ENCODE peak calls at places on chromosomes 4 and X, in four cellular contexts. Q, V, C and I are unnamed samples.

GRCh38 chrX:17553451-17553850 is 178.5 kb downstream of the NHS start:
- DNase-seq in V (no peak), C (no peak), Q (no peak), I (no peak)

GRCh38 chr4:82437285-82438005 is 7.1 kb downstream of the ENOPH1 start:
- DNase-seq in Q (no peak), C (no peak), V (no peak), I (peak)

GRCh38 chr4:137375111-137375850 is 157.0 kb downstream of the PCDH18 start:
- DNase-seq in Q (no peak), V (no peak), C (no peak), I (no peak)

GRCh38 chrX:97308161-97308560 is 424.5 kb downstream of the RPA4 start:
- DNase-seq in V (no peak), Q (no peak), C (no peak), I (no peak)

GRCh38 chrX:19772759-19773623 is 114.4 kb downstream of the SH3KBP1 start:
- DNase-seq in C (no peak), Q (no peak), V (no peak), I (no peak)

GRCh38 chrX:48800574-48801280 is 1.1 kb upstream of the HDAC6 start:
- DNase-seq in C (peak), Q (no peak), V (no peak), I (no peak)

GRCh38 chr4:37639551-37640293 is 46.5 kb downstream of the RELL1 start:
- DNase-seq in C (no peak), V (no peak), Q (no peak), I (no peak)

GRCh38 chrX:17527135-17527701 is 152.2 kb downstream of the NHS start:
- DNase-seq in Q (no peak), C (no peak), V (no peak), I (no peak)

GRCh38 chr4:123838426-123838825 is 441.8 kb downstream of the SPRY1 start:
- DNase-seq in Q (no peak), C (no peak), V (no peak), I (no peak)

GRCh38 chr4:78517050-78517652 is 34.4 kb upstream of the ANXA3 start:
- DNase-seq in Q (no peak), C (peak), V (peak), I (peak)

GRCh38 chr4:114318309-114318708 is 280.3 kb upstream of the UGT8 start:
- DNase-seq in Q (no peak), C (no peak), V (peak), I (no peak)

GRCh38 chrX:54811301-54811885 is 3.8 kb downstream of the MAGED2 start:
- DNase-seq in V (no peak), C (no peak), Q (no peak), I (no peak)

GRCh38 chrX:46979340-46979739 is 67.1 kb downstream of the JADE3 start:
- DNase-seq in V (no peak), Q (no peak), C (no peak), I (no peak)

GRCh38 chrX:10126044-10126443 is 30.7 kb upstream of the CLCN4 start:
- DNase-seq in V (no peak), Q (no peak), C (no peak), I (no peak)

GRCh38 chr4:145868637-145869409 is 69.8 kb downstream of the ZNF827 start:
- DNase-seq in Q (no peak), V (no peak), C (no peak), I (no peak)

GRCh38 chr4:7691992-7692391 is 247.7 kb downstream of the AFAP1 start:
- DNase-seq in C (no peak), V (no peak), Q (no peak), I (no peak)

GRCh38 chr4:176376032-176376614 is 56.4 kb downstream of the SPCS3 start:
- DNase-seq in V (no peak), Q (no peak), C (no peak), I (peak)

GRCh38 chr4:87476934-87477333 is 52.2 kb downstream of the SPARCL1 start:
- DNase-seq in V (no peak), Q (no peak), C (no peak), I (no peak)

GRCh38 chrX:70062961-70063550 is 799 bp downstream of the OTUD6A start:
- DNase-seq in Q (no peak), C (no peak), V (no peak), I (no peak)

GRCh38 chr4:27861381-27861787 is 1000.7 kb downstream of the STIM2 start:
- DNase-seq in V (peak), Q (no peak), C (no peak), I (peak)

GRCh38 chrX:118779581-118779980 is 44.0 kb upstream of the ZCCHC12 start:
- DNase-seq in Q (no peak), C (no peak), V (no peak), I (no peak)

GRCh38 chr4:56147371-56147770 is 198.6 kb downstream of the CEP135 start:
- DNase-seq in Q (no peak), C (peak), V (no peak), I (no peak)

GRCh38 chr4:97038146-97038516 is 1105.1 kb downstream of the STPG2 start:
- DNase-seq in C (no peak), Q (no peak), V (no peak), I (no peak)

GRCh38 chr4:168273838-168274237 is 44.7 kb downstream of the DDX60 start:
- DNase-seq in C (no peak), Q (no peak), V (no peak), I (no peak)

GRCh38 chrX:136146614-136147319 is 566 bp upstream of the FHL1 start:
- DNase-seq in C (no peak), V (no peak), Q (no peak), I (peak)

GRCh38 chrX:22300130-22300529 is 27.4 kb downstream of the CBLL2 start:
- DNase-seq in C (no peak), Q (no peak), V (no peak), I (peak)

GRCh38 chrX:24377911-24378468 is 17.6 kb downstream of the SUPT20HL1 start:
- DNase-seq in C (no peak), V (no peak), Q (no peak), I (no peak)

GRCh38 chr4:147924604-147925412 is 192.9 kb downstream of the ARHGAP10 start:
- DNase-seq in Q (no peak), C (no peak), V (peak), I (peak)

GRCh38 chr4:184479516-184479950 is 5.2 kb upstream of the IRF2 start:
- DNase-seq in V (no peak), C (no peak), Q (no peak), I (no peak)

GRCh38 chr4:10113362-10114047 is 3.1 kb downstream of the WDR1 start:
- DNase-seq in V (no peak), C (no peak), Q (no peak), I (no peak)

GRCh38 chrX:71652405-71652804 is 14.9 kb upstream of the LOC101059915 start:
- DNase-seq in C (peak), Q (no peak), V (peak), I (peak)

GRCh38 chrX:35380808-35381700 is 417.1 kb upstream of the MAGEB16 start:
- DNase-seq in V (peak), C (peak), Q (peak), I (peak)

GRCh38 chr4:41212221-41213203 is 1.8 kb downstream of the APBB2 start:
- DNase-seq in V (peak), C (no peak), Q (peak), I (peak)

GRCh38 chr4:26839534-26839951 is 21.1 kb upstream of the STIM2 start:
- DNase-seq in Q (no peak), V (no peak), C (peak), I (no peak)

GRCh38 chr4:147749811-147750321 is 18.0 kb downstream of the ARHGAP10 start:
- DNase-seq in V (no peak), Q (peak), C (no peak), I (no peak)

DNA sequence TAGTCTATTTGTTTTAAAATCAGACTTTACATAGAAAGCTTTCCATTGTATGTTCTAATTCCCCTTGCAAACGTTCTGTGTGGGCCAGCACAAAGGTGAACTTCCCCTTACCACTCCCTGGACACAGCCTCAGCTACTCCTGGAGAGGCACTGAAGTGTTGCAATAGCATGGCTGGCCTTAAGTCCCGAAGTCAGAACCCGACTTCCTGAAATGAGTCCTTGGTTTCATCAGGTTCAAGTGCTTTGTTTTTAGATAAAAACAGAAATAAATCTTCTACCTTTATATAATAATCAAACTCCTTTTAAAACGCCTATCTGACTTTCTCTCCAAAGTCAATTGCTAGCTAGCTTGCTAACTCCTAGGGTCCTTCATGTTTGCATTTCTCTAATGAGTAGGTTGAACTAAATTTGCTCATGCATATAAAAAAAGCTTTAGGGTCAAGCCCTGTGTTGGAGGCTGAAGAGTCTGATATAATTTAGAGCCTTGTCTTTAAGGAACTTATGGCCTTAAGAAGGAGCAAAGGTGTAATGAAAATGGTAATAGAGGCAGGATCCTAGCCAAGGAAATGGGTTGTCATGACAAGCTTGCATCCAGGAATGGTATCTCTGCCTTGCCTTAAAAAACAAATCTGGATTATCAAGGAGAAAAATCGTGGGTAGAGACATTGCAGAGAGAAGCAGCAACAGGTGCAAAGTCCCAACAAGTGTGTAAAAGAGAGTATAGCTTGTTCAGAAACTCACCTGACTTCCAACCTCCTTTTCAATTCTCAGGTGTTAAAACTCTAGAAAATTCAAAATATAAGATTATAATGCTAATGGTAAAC is 9.1 kb downstream of the BMP3 start:
- DNase-seq in C (no peak), V (no peak), Q (no peak), I (no peak)
- TF ChIP-seq SP1 in C (no peak), V (no peak), Q (no peak), I (no peak)

GRCh38 chrX:40004916-40005289 is 92.9 kb downstream of the BCOR start:
- DNase-seq in C (no peak), Q (no peak), V (no peak), I (no peak)
- TF ChIP-seq TARDBP in C (no peak), Q (no peak), V (no peak), I (no peak)

DNA sequence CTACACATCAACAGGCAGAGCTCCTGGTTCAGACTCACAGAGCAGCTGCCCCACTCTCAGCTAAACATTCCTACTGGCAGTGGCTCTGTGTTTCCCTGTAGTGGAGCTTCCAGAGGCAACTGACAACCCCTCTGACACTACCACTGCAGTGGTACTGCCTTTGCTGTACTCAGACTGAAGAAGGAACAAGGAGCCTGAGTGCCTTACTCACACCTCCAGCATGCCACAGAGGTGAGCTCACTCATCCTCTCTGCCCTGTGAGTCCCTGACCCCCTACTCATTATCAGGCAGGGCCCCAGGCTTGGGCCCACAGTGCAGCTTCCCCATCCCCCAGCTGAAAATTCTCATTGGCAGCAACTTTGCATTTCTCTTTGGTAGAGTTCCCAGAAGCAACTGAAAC is 240.5 kb upstream of the POF1B start:
- DNase-seq in V (no peak), C (no peak), Q (no peak), I (no peak)
- TF ChIP-seq SP1 in V (no peak), C (no peak), Q (no peak), I (no peak)

DNA sequence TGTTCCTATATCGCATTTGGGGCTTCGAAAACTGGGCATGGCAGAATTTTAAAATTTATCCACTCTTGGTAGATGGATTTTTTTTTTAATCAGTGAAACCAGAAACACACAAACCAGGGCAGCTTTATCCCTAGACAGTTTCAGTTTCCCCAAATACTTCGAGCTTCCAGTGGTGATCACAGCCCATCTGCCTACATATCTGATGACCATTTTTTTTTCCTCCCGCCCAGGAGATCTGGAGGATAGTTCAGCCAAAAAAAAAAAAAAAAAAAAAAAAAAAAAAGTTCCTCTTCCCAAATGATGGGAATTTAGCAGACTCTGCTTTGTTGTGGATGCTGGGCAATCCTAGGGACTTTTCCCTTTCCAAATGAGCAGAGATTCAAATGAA is 1.0 kb upstream of the TBC1D9 start:
- DNase-seq in C (no peak), V (no peak), Q (no peak), I (no peak)
- TF ChIP-seq TARDBP in C (no peak), V (no peak), Q (no peak), I (no peak)

DNA sequence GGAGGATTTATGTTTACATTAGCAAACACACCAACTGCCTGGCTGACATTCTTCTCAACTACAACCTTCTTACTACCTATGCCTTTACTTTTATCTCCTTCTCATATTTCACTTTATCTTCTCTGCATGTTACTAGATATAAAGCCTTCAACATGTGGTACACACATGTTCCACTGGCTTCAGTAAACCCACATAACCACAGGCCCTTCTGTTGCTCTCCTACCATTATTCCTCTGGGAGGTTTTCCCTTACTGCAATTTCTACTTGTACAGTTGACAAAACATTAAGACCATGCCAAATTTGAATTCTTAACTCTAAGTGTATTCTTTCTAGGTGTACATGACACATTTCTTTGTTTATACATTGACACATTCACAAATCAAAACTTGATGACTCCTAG is 133.1 kb downstream of the ARAP2 start:
- DNase-seq in C (no peak), V (no peak), Q (no peak), I (no peak)
- TF ChIP-seq SP1 in C (no peak), V (no peak), Q (no peak), I (no peak)

DNA sequence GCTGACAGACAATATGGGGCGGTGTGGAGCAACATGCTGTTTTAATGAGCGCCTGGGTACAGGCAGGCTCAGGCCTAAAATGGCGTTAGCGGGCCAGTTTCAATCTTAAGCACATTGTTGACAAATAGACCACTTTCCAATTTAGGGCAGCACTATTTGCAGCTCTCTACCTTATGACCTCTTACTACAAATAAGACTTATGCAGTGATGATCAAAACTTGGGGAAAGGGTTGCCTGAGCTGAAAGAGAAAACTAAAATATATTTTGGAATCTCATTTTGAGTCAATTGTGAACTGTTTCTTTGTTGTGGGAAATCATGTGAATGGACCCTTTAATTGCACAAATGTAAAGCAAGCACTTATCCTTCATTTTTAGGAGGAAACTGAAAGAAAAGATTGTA is 25.5 kb upstream of the GPAT3 start:
- DNase-seq in C (no peak), Q (no peak), V (no peak), I (no peak)
- TF ChIP-seq TARDBP in C (no peak), Q (no peak), V (no peak), I (no peak)